ENCODE peak calls at places on chromosome 22, in four cellular contexts. A is stimulated activated CD4-positive, alpha-beta T cell treated with anti-CD3 and anti-CD28 coated beads, Interleukin-15, amount 100 ng/mL, for 48 hours; S is brain microvascular endothelial cell; D is left cardiac atrium. Q is an unnamed sample.
A peak's percentile ranks its signal among the peaks of the same experiment; 100 is the strongest.

GRCh38 chr22:23521442-23522113 is 58.5 kb downstream of the IGLL1 start:
- DNase-seq in A (peak; percentile 46), S (peak; percentile 74), D (peak; percentile 94), Q (peak; percentile 72)

GRCh38 chr22:26066534-26066933 is 102.7 kb upstream of the SEZ6L start:
- DNase-seq in A (no peak), S (no peak), D (no peak), Q (no peak)

GRCh38 chr22:44444341-44445306 is 53.4 kb downstream of the RTL6 start:
- DNase-seq in A (no peak), S (no peak), D (no peak), Q (no peak)

GRCh38 chr22:45837507-45837906 is 139.5 kb downstream of the WNT7B start:
- DNase-seq in A (no peak), S (no peak), D (no peak), Q (no peak)

GRCh38 chr22:38230108-38230825 is 28.5 kb downstream of the MAFF start:
- DNase-seq in A (no peak), S (no peak), D (no peak), Q (no peak)

GRCh38 chr22:29631725-29632124 is 28.3 kb downstream of the NF2 start:
- DNase-seq in A (no peak), S (no peak), D (no peak), Q (no peak)

GRCh38 chr22:21632237-21632895 is at the start of gene CCDC116:
- DNase-seq in A (peak; percentile 43), S (no peak), D (no peak), Q (no peak)

GRCh38 chr22:48749555-48750227 is 1078.0 kb downstream of the BRD1 start:
- DNase-seq in A (no peak), S (no peak), D (no peak), Q (no peak)

GRCh38 chr22:50677493-50678217 is 5.0 kb downstream of the SHANK3 start:
- DNase-seq in A (no peak), S (no peak), D (no peak), Q (no peak)

GRCh38 chr22:36015806-36016519 is 12.7 kb downstream of the RBFOX2 start:
- DNase-seq in A (no peak), S (no peak), D (no peak), Q (no peak)

GRCh38 chr22:36197601-36198146 is 3.9 kb downstream of the APOL4 start:
- DNase-seq in A (no peak), S (no peak), D (no peak), Q (no peak)

GRCh38 chr22:43005106-43005505 is 9.8 kb downstream of the PACSIN2 start:
- DNase-seq in A (no peak), S (no peak), D (no peak), Q (no peak)

GRCh38 chr22:46798041-46798365 is 35.6 kb downstream of the TBC1D22A start:
- DNase-seq in A (no peak), S (no peak), D (no peak), Q (no peak)

GRCh38 chr22:40597541-40598453 is 38.7 kb downstream of the MRTFA start:
- DNase-seq in A (no peak), S (no peak), D (no peak), Q (no peak)

GRCh38 chr22:30414525-30415047 is 11.0 kb upstream of the MTFP1 start:
- DNase-seq in A (no peak), S (no peak), D (no peak), Q (no peak)

GRCh38 chr22:29704528-29705285 is 15.1 kb upstream of the CABP7 start:
- DNase-seq in A (no peak), S (peak; percentile 38), D (no peak), Q (no peak)